ENCODE peak calls at places on chromosome 6, in seven cellular contexts. R, A, Z, T, L, K and S are unnamed samples. For H3K27me3, the result is how much of the 10 kb centered on the place peaks cover.

GRCh38 chr6:29708432-29709177 is 14.6 kb upstream of the HLA-F start:
- DNase-seq in R (no peak), A (no peak), Z (no peak), T (no peak), L (no peak), K (no peak), S (no peak)

GRCh38 chr6:134002821-134003220 is 49.6 kb downstream of the SLC2A12 start:
- DNase-seq in R (no peak), A (no peak), Z (no peak), T (no peak), L (no peak), K (no peak), S (no peak)

GRCh38 chr6:158666637-158667359 is 16.9 kb downstream of the SYTL3 start:
- DNase-seq in R (no peak), A (peak), Z (no peak), T (no peak), L (no peak), K (peak), S (no peak)

GRCh38 chr6:41443616-41444525 is 102.3 kb upstream of the FOXP4 start:
- DNase-seq in R (no peak), A (peak), Z (no peak), T (no peak), L (peak), K (peak), S (no peak)

GRCh38 chr6:73515204-73516101 is 5.4 kb downstream of the EEF1A1 start:
- DNase-seq in R (no peak), A (no peak), Z (no peak), T (peak), L (peak), K (peak), S (no peak)

GRCh38 chr6:56570434-56571359 is 72.0 kb downstream of the DST start:
- DNase-seq in R (no peak), A (no peak), Z (no peak), T (no peak), L (no peak), K (peak), S (no peak)

GRCh38 chr6:80196914-80197313 is 90.4 kb downstream of the BCKDHB start:
- DNase-seq in R (no peak), A (no peak), Z (no peak), T (no peak), L (no peak), K (no peak), S (no peak)

GRCh38 chr6:140812636-140813035 is 1320.1 kb upstream of the GJE1 start:
- DNase-seq in R (no peak), A (no peak), Z (no peak), T (no peak), L (no peak), K (peak), S (no peak)

GRCh38 chr6:145736854-145737181 is 1.5 kb upstream of the EPM2A start:
- DNase-seq in R (no peak), A (no peak), Z (no peak), T (no peak), L (no peak), K (peak), S (no peak)

GRCh38 chr6:72787521-72788031 is 165.7 kb downstream of the KCNQ5 start:
- DNase-seq in R (no peak), A (peak), Z (peak), T (no peak), L (no peak), K (peak), S (no peak)

GRCh38 chr6:140344149-140344913 is 969.9 kb upstream of the CITED2 start:
- DNase-seq in R (no peak), A (no peak), Z (no peak), T (no peak), L (no peak), K (peak), S (no peak)

GRCh38 chr6:3905853-3906190 is 56.6 kb downstream of the FAM50B start:
- DNase-seq in R (no peak), A (no peak), Z (no peak), T (no peak), L (no peak), K (peak), S (no peak)

GRCh38 chr6:21691685-21692346 is 98.3 kb downstream of the SOX4 start:
- DNase-seq in R (no peak), A (no peak), Z (no peak), T (no peak), L (no peak), K (no peak), S (no peak)

GRCh38 chr6:90460067-90460466 is 126.8 kb downstream of the MAP3K7 start:
- DNase-seq in R (no peak), A (no peak), Z (no peak), T (no peak), L (no peak), K (no peak), S (no peak)

GRCh38 chr6:148027201-148027600 is 315.4 kb upstream of the SASH1 start:
- DNase-seq in R (no peak), A (peak), Z (no peak), T (no peak), L (no peak), K (no peak), S (no peak)

GRCh38 chr6:33947916-33948594 is 144.3 kb upstream of the MLN start:
- DNase-seq in R (no peak), A (no peak), Z (no peak), T (no peak), L (no peak), K (no peak), S (no peak)

GRCh38 chr6:136989591-136990578 is 54.9 kb downstream of the IL20RA start:
- DNase-seq in R (no peak), A (no peak), Z (no peak), T (no peak), L (peak), K (no peak), S (no peak)

GRCh38 chr6:132115714-132116366 is 164.7 kb upstream of the CCN2 start:
- DNase-seq in R (no peak), A (no peak), Z (no peak), T (no peak), L (no peak), K (no peak), S (no peak)

GRCh38 chr6:134604014-134604676 is 286.2 kb upstream of the SGK1 start:
- DNase-seq in R (no peak), A (no peak), Z (no peak), T (no peak), L (no peak), K (no peak), S (no peak)

GRCh38 chr6:80643881-80644280 is 537.4 kb downstream of the BCKDHB start:
- DNase-seq in R (no peak), A (no peak), Z (no peak), T (no peak), L (no peak), K (no peak), S (no peak)

GRCh38 chr6:32046450-32047083 is 8.4 kb downstream of the CYP21A2 start:
- DNase-seq in R (peak), A (no peak), Z (peak), T (no peak), L (peak), K (peak), S (no peak)

GRCh38 chr6:31396422-31397152 is 6.8 kb upstream of the MICA start:
- DNase-seq in R (peak), A (peak), Z (peak), T (peak), L (peak), K (peak), S (peak)

GRCh38 chr6:37689356-37689755 is 8.3 kb downstream of the MDGA1 start:
- DNase-seq in R (no peak), A (no peak), Z (no peak), T (no peak), L (no peak), K (no peak), S (no peak)

GRCh38 chr6:83511901-83512681 is at the start of gene PRSS35:
- DNase-seq in R (peak), A (peak), Z (peak), T (peak), L (peak), K (peak), S (no peak)

GRCh38 chr6:382883-383420 is 8.6 kb upstream of the IRF4 start:
- DNase-seq in R (no peak), A (no peak), Z (no peak), T (no peak), L (no peak), K (no peak), S (no peak)

GRCh38 chr6:166415306-166415705 is 32.6 kb upstream of the MPC1 start:
- DNase-seq in R (no peak), A (no peak), Z (no peak), T (no peak), L (no peak), K (no peak), S (no peak)

GRCh38 chr6:131761061-131761761 is 46.6 kb upstream of the ENPP1 start:
- DNase-seq in R (no peak), A (no peak), Z (no peak), T (no peak), L (no peak), K (peak), S (no peak)

GRCh38 chr6:7454696-7455095 is 65.1 kb downstream of the RIOK1 start:
- DNase-seq in R (no peak), A (no peak), Z (no peak), T (no peak), L (no peak), K (no peak), S (no peak)

GRCh38 chr6:57265755-57266221 is 43.7 kb upstream of the RAB23 start:
- DNase-seq in R (no peak), A (no peak), Z (no peak), T (no peak), L (no peak), K (peak), S (no peak)

GRCh38 chr6:168209420-168209819 is 110.2 kb downstream of the DACT2 start:
- DNase-seq in R (peak), A (no peak), Z (no peak), T (no peak), L (no peak), K (no peak), S (no peak)

GRCh38 chr6:44132476-44132875 is 5.1 kb downstream of the TMEM63B start:
- DNase-seq in R (no peak), A (no peak), Z (no peak), T (no peak), L (no peak), K (no peak), S (no peak)
- H3K27ac ChIP-seq in R (no peak), A (no peak), Z (no peak), T (no peak), L (no peak), K (no peak), S (no peak)

DNA sequence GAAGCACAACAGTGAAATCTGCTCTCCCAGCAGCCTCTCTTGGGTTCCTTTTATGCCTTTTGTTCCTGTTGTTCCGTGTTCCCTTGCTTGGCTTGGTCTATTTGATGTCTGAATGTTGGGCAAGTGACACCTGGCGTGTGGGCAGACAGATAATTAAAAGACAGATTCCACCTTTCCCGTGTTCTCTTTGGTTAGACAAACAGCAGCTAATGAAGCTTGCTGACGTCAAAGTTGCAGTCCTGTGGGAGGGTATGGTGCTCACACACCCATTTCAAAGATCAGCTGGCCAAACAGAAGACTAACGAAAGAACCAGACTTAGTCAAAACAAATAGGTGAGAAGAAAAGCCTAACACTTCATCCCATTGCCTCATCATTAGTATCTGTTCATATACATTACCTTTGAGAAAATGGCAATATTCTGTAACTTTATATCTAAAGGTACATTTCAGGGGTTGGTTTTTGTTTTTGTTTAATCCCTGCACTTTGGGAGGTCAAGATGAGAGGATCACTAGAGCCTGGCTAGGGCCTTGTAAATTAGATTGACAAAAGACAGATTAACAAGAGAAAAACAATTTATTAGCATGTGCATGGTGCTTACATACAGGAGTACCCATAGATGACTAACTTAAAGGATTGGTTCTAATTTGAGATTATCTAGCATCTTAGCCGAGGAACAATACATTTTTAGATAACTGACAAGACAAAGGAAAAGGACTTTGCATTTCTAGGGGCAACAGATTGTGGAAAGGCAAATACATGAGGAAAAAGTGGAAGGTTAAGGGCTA is 48.9 kb upstream of the TNFRSF21 start:
- DNase-seq in R (no peak), A (no peak), Z (no peak), T (no peak), L (no peak), K (no peak), S (no peak)
- H3K4me3 ChIP-seq in R (no peak), A (no peak), Z (no peak), T (no peak), L (no peak), K (no peak), S (no peak)

GRCh38 chr6:106099235-106099537 is 13.1 kb downstream of the PRDM1 start:
- DNase-seq in R (no peak), A (no peak), Z (no peak), T (no peak), L (no peak), K (peak), S (no peak)
- H3K27me3 ChIP-seq in R (under half), A (under half), Z (under half), T (under half), L (under half), K (under half), S (under half)

GRCh38 chr6:116406678-116407345 is 36.1 kb downstream of the DSE start:
- DNase-seq in R (no peak), A (no peak), Z (no peak), T (no peak), L (no peak), K (peak), S (no peak)

GRCh38 chr6:116405147-116405546 is 34.4 kb downstream of the DSE start:
- DNase-seq in R (no peak), A (no peak), Z (no peak), T (no peak), L (peak), K (peak), S (no peak)

GRCh38 chr6:116403205-116403604 is 32.5 kb downstream of the DSE start:
- DNase-seq in R (no peak), A (no peak), Z (no peak), T (no peak), L (no peak), K (no peak), S (no peak)

GRCh38 chr6:116405663-116406329 is 35.0 kb downstream of the DSE start:
- DNase-seq in R (no peak), A (no peak), Z (no peak), T (no peak), L (no peak), K (peak), S (no peak)

DNA sequence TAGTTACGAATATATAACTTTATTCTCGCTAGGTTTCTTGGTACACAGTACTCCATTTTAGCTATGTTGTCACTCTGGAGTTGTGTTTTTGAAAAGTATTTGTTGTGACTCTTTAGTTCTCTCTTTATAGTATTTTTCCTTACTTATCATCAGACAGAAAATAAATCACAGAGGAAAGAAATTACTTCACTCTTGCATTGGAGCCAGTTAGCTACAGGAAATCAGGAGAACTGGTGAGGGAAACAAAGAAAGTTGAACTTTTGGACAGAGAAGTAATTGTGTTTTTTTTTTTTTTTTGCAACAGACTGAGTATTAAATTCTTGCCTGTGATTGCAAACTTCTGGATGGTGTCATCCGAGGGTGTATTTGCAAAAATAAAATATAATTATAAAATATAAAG is 34.0 kb downstream of the DSE start:
- DNase-seq in R (no peak), A (no peak), Z (no peak), T (no peak), L (no peak), K (peak), S (no peak)
- H3K27ac ChIP-seq in R (no peak), A (peak), Z (no peak), T (no peak), L (peak), K (peak), S (peak)